ENCODE peak calls at places on chromosomes 12 and 14, in six cellular contexts. G is hepatocyte, S is activated T-helper 1 cell treated with Interleukin-2 at 50 U/mL for 16 hours, W is GM19239, X is T-helper 1 cell, U is lower lobe of right lung. C is an unnamed sample.
A peak's percentile ranks its signal among the peaks of the same experiment; 100 is the strongest.

GRCh38 chr12:57236925-57237652 is 7.6 kb downstream of the SHMT2 start:
- DNase-seq in G (no peak), S (no peak), W (no peak), X (no peak), U (peak; percentile 24), C (no peak)

GRCh38 chr14:44649056-44649455 is 142.0 kb upstream of the FSCB start:
- DNase-seq in G (no peak), S (no peak), W (no peak), X (no peak), U (no peak), C (no peak)

GRCh38 chr12:106329231-106329985 is 26.9 kb downstream of the TCP11L2 start:
- DNase-seq in G (no peak), S (no peak), W (no peak), X (no peak), U (no peak), C (no peak)

GRCh38 chr12:76123301-76124212 is 39.1 kb upstream of the NAP1L1 start:
- DNase-seq in G (no peak), S (no peak), W (no peak), X (no peak), U (no peak), C (no peak)

GRCh38 chr12:51528852-51529545 is 62.0 kb upstream of the SCN8A start:
- DNase-seq in G (no peak), S (no peak), W (no peak), X (no peak), U (no peak), C (no peak)

GRCh38 chr12:991350-992278 is 591 bp downstream of the ERC1 start:
- DNase-seq in G (peak; percentile 83), S (no peak), W (no peak), X (no peak), U (no peak), C (no peak)

GRCh38 chr12:124872068-124872719 is 8.5 kb upstream of the SCARB1 start:
- DNase-seq in G (no peak), S (no peak), W (no peak), X (no peak), U (no peak), C (no peak)

GRCh38 chr14:22532345-22533056 is 56.5 kb downstream of the DAD1 start:
- DNase-seq in G (no peak), S (no peak), W (no peak), X (no peak), U (no peak), C (no peak)

GRCh38 chr12:65740873-65741600 is 83.2 kb upstream of the HMGA2 start:
- DNase-seq in G (peak; percentile 89), S (peak; percentile 20), W (peak; percentile 56), X (peak; percentile 6), U (peak; percentile 70), C (no peak)

GRCh38 chr12:132095520-132096409 is 48.4 kb downstream of the DDX51 start:
- DNase-seq in G (peak; percentile 42), S (no peak), W (no peak), X (no peak), U (no peak), C (no peak)

GRCh38 chr12:90909069-90909676 is 45.8 kb downstream of the CCER1 start:
- DNase-seq in G (peak; percentile 67), S (no peak), W (no peak), X (no peak), U (no peak), C (no peak)

GRCh38 chr12:91057771-91058170 is at the start of gene KERA:
- DNase-seq in G (no peak), S (no peak), W (no peak), X (no peak), U (no peak), C (no peak)

GRCh38 chr14:26370118-26370517 is 227.7 kb downstream of the NOVA1 start:
- DNase-seq in G (peak; percentile 58), S (no peak), W (no peak), X (no peak), U (no peak), C (no peak)

GRCh38 chr12:62846506-62846905 is 88.4 kb downstream of the PPM1H start:
- DNase-seq in G (no peak), S (no peak), W (no peak), X (no peak), U (no peak), C (no peak)

GRCh38 chr12:19410211-19410610 is 29.1 kb upstream of the AEBP2 start:
- DNase-seq in G (no peak), S (no peak), W (no peak), X (no peak), U (no peak), C (no peak)

GRCh38 chr12:45655186-45655585 is 74.3 kb upstream of the ARID2 start:
- DNase-seq in G (peak; percentile 32), S (peak; percentile 32), W (no peak), X (peak; percentile 48), U (no peak), C (no peak)

GRCh38 chr14:65915125-65915524 is 502.6 kb downstream of the FUT8 start:
- DNase-seq in G (no peak), S (no peak), W (no peak), X (no peak), U (no peak), C (no peak)

GRCh38 chr12:62860501-62861156 is 74.3 kb downstream of the PPM1H start:
- DNase-seq in G (no peak), S (no peak), W (no peak), X (no peak), U (no peak), C (no peak)

GRCh38 chr12:92193846-92194245 is 48.2 kb upstream of the BTG1 start:
- DNase-seq in G (no peak), S (no peak), W (no peak), X (no peak), U (no peak), C (no peak)

GRCh38 chr12:42237853-42238239 is 202 bp downstream of the YAF2 start:
- DNase-seq in G (no peak), S (no peak), W (peak; percentile 26), X (no peak), U (peak; percentile 46), C (no peak)

GRCh38 chr14:24700511-24700910 is 66.5 kb upstream of the GZMB start:
- DNase-seq in G (no peak), S (no peak), W (no peak), X (no peak), U (no peak), C (no peak)

GRCh38 chr12:91180577-91180976 is 2.0 kb downstream of the DCN start:
- DNase-seq in G (peak; percentile 33), S (no peak), W (no peak), X (no peak), U (no peak), C (no peak)

GRCh38 chr14:61260939-61261776 is 20.0 kb downstream of the TMEM30B start:
- DNase-seq in G (peak; percentile 22), S (no peak), W (no peak), X (no peak), U (no peak), C (no peak)

GRCh38 chr12:104971276-104971675 is 13.2 kb upstream of the SLC41A2 start:
- DNase-seq in G (no peak), S (no peak), W (no peak), X (no peak), U (no peak), C (no peak)

GRCh38 chr12:132143328-132144071 is 619 bp downstream of the DDX51 start:
- DNase-seq in G (peak; percentile 41), S (no peak), W (no peak), X (peak; percentile 40), U (no peak), C (no peak)

GRCh38 chr12:42299392-42300308 is 26.2 kb downstream of the ZCRB1 start:
- DNase-seq in G (no peak), S (no peak), W (peak; percentile 20), X (no peak), U (no peak), C (no peak)

GRCh38 chr12:6827437-6827894 is 741 bp upstream of the P3H3 start:
- DNase-seq in G (peak; percentile 91), S (no peak), W (no peak), X (no peak), U (peak; percentile 78), C (no peak)

GRCh38 chr12:90305379-90305778 is 596.7 kb upstream of the ATP2B1 start:
- DNase-seq in G (peak; percentile 28), S (no peak), W (no peak), X (no peak), U (no peak), C (no peak)

C was measured in cortex of kidney.